ENCODE peak calls at places on chromosome 18, in seven cellular contexts. One of them, this sample, is unnamed.

GRCh38 chr18:37393221-37393828 is 172.3 kb downstream of the CELF4 start:
- DNase-seq in H1: no peak
- DNase-seq in GM12892: no peak
- DNase-seq in K562: no peak
- DNase-seq in HepG2: no peak
- DNase-seq in SK-N-SH: peak
- DNase-seq in GM12878: no peak
- DNase-seq in this sample: no peak

GRCh38 chr18:3255611-3256165 is 6.2 kb upstream of the MYL12B start:
- DNase-seq in GM12878: no peak
- DNase-seq in SK-N-SH: no peak
- DNase-seq in K562: no peak
- DNase-seq in GM12892: no peak
- DNase-seq in HepG2: no peak
- DNase-seq in H1: no peak
- DNase-seq in this sample: no peak

GRCh38 chr18:50558157-50558556 is 1.7 kb upstream of the MAPK4 start:
- DNase-seq in GM12878: no peak
- DNase-seq in GM12892: no peak
- DNase-seq in H1: no peak
- DNase-seq in SK-N-SH: peak
- DNase-seq in K562: no peak
- DNase-seq in HepG2: no peak
- DNase-seq in this sample: no peak

GRCh38 chr18:64409511-64409910 is 260.6 kb upstream of the LINC00305 start:
- DNase-seq in GM12878: no peak
- DNase-seq in SK-N-SH: no peak
- DNase-seq in GM12892: no peak
- DNase-seq in HepG2: no peak
- DNase-seq in K562: no peak
- DNase-seq in H1: no peak
- DNase-seq in this sample: peak

GRCh38 chr18:741931-742512 is 29.6 kb upstream of the ENOSF1 start:
- DNase-seq in HepG2: peak
- DNase-seq in GM12878: peak
- DNase-seq in SK-N-SH: peak
- DNase-seq in GM12892: no peak
- DNase-seq in K562: peak
- DNase-seq in H1: no peak
- DNase-seq in this sample: peak

GRCh38 chr18:498901-499300 is 1.6 kb downstream of the COLEC12 start:
- DNase-seq in SK-N-SH: no peak
- DNase-seq in H1: no peak
- DNase-seq in K562: no peak
- DNase-seq in GM12892: no peak
- DNase-seq in HepG2: no peak
- DNase-seq in GM12878: no peak
- DNase-seq in this sample: no peak

GRCh38 chr18:11042247-11042646 is 107.1 kb downstream of the PIEZO2 start:
- DNase-seq in GM12878: no peak
- DNase-seq in HepG2: peak
- DNase-seq in K562: no peak
- DNase-seq in H1: no peak
- DNase-seq in GM12892: no peak
- DNase-seq in SK-N-SH: no peak
- DNase-seq in this sample: no peak

GRCh38 chr18:74797577-74798151 is 200.0 kb downstream of the ZNF407 start:
- DNase-seq in HepG2: no peak
- DNase-seq in SK-N-SH: no peak
- DNase-seq in GM12892: no peak
- DNase-seq in K562: no peak
- DNase-seq in GM12878: no peak
- DNase-seq in H1: no peak
- DNase-seq in this sample: no peak

GRCh38 chr18:22711381-22711717 is 221.8 kb upstream of the RBBP8 start:
- DNase-seq in GM12892: no peak
- DNase-seq in SK-N-SH: no peak
- DNase-seq in H1: no peak
- DNase-seq in K562: no peak
- DNase-seq in HepG2: peak
- DNase-seq in GM12878: no peak
- DNase-seq in this sample: no peak

GRCh38 chr18:997499-997898 is 92.8 kb downstream of the ADCYAP1 start:
- DNase-seq in K562: no peak
- DNase-seq in GM12892: no peak
- DNase-seq in GM12878: no peak
- DNase-seq in HepG2: no peak
- DNase-seq in SK-N-SH: no peak
- DNase-seq in H1: no peak
- DNase-seq in this sample: no peak

GRCh38 chr18:68985172-68985820 is 187.4 kb downstream of the CCDC102B start:
- DNase-seq in K562: no peak
- DNase-seq in GM12878: no peak
- DNase-seq in HepG2: no peak
- DNase-seq in GM12892: no peak
- DNase-seq in SK-N-SH: no peak
- DNase-seq in H1: no peak
- DNase-seq in this sample: no peak

DNA sequence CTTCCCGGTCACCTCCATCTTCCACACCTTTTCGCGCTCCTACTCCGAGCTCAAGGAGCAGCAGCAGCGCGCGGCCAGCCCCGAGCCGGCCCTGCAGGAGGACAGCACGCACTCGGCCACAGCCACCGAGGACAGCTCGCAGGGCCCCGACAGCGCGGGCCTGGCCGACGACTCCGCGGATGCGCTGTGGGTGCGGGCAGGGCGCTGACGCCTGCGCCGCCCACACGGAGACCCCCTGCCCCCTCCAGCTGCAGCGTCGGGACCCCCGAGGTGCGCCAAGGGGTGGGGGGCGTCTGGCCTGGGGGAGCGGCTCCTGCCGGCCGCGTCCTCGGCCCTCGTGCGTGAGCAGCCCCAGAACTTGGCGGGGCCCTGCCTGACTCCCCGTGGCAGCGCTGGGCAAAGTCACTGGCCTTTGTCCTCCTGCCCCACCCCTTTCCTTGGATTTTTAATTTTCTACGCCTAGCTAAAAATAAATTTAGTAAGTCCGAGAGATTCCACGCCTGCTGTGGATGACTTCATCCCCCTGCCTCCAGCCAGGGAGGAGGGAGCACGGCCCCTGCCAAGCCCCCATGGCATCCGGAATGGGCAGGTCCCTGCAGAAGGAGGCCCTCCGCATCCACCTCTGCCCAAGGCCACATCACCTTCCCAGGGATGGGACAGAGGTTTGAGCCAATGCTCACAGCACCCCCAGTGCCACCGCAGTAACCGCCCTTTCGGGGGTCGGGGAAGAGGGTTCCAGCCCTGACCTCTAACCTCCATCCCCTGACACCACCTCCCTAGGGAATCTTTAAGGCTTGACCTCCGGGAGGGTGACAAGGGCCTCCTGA is 51.6 kb downstream of the SLC66A2 start:
- DNase-seq in GM12878: no peak
- DNase-seq in H1: peak
- DNase-seq in SK-N-SH: no peak
- DNase-seq in K562: no peak
- DNase-seq in HepG2: no peak
- DNase-seq in GM12892: no peak
- DNase-seq in this sample: no peak
- TF ChIP-seq TAF1 in GM12878: no peak
- TF ChIP-seq TAF1 in H1: no peak
- TF ChIP-seq TAF1 in SK-N-SH: no peak
- TF ChIP-seq TAF1 in K562: no peak
- TF ChIP-seq TAF1 in HepG2: no peak
- TF ChIP-seq TAF1 in GM12892: no peak
- TF ChIP-seq TAF1 in this sample: no peak

GRCh38 chr18:55544028-55544427 is 44.0 kb downstream of the TCF4 start:
- DNase-seq in SK-N-SH: peak
- DNase-seq in K562: no peak
- DNase-seq in HepG2: no peak
- DNase-seq in H1: no peak
- DNase-seq in GM12892: no peak
- DNase-seq in GM12878: no peak
- DNase-seq in this sample: no peak

GRCh38 chr18:55547705-55548056 is 40.3 kb downstream of the TCF4 start:
- DNase-seq in GM12892: no peak
- DNase-seq in SK-N-SH: no peak
- DNase-seq in H1: no peak
- DNase-seq in K562: no peak
- DNase-seq in HepG2: no peak
- DNase-seq in GM12878: no peak
- DNase-seq in this sample: no peak

GRCh38 chr18:55543130-55543704 is 44.8 kb downstream of the TCF4 start:
- DNase-seq in H1: no peak
- DNase-seq in HepG2: no peak
- DNase-seq in SK-N-SH: peak
- DNase-seq in K562: no peak
- DNase-seq in GM12892: no peak
- DNase-seq in GM12878: no peak
- DNase-seq in this sample: no peak

GRCh38 chr18:55549474-55550104 is 38.4 kb downstream of the TCF4 start:
- DNase-seq in GM12878: no peak
- DNase-seq in GM12892: no peak
- DNase-seq in H1: no peak
- DNase-seq in K562: peak
- DNase-seq in HepG2: no peak
- DNase-seq in SK-N-SH: no peak
- DNase-seq in this sample: no peak

GRCh38 chr18:55546873-55547704 is 40.9 kb downstream of the TCF4 start:
- DNase-seq in SK-N-SH: no peak
- DNase-seq in GM12878: no peak
- DNase-seq in HepG2: no peak
- DNase-seq in H1: no peak
- DNase-seq in K562: peak
- DNase-seq in GM12892: no peak
- DNase-seq in this sample: no peak
- TF ChIP-seq TAF1 in SK-N-SH: no peak
- TF ChIP-seq TAF1 in GM12878: no peak
- TF ChIP-seq TAF1 in HepG2: no peak
- TF ChIP-seq TAF1 in H1: no peak
- TF ChIP-seq TAF1 in K562: no peak
- TF ChIP-seq TAF1 in GM12892: no peak
- TF ChIP-seq TAF1 in this sample: no peak

GRCh38 chr18:73235491-73235890 is 367.7 kb upstream of the NETO1 start:
- DNase-seq in GM12878: peak
- DNase-seq in SK-N-SH: no peak
- DNase-seq in HepG2: peak
- DNase-seq in H1: no peak
- DNase-seq in GM12892: no peak
- DNase-seq in K562: no peak
- DNase-seq in this sample: no peak
- TF ChIP-seq TAF1 in GM12878: no peak
- TF ChIP-seq TAF1 in SK-N-SH: no peak
- TF ChIP-seq TAF1 in HepG2: no peak
- TF ChIP-seq TAF1 in H1: no peak
- TF ChIP-seq TAF1 in GM12892: no peak
- TF ChIP-seq TAF1 in K562: no peak
- TF ChIP-seq TAF1 in this sample: no peak

DNA sequence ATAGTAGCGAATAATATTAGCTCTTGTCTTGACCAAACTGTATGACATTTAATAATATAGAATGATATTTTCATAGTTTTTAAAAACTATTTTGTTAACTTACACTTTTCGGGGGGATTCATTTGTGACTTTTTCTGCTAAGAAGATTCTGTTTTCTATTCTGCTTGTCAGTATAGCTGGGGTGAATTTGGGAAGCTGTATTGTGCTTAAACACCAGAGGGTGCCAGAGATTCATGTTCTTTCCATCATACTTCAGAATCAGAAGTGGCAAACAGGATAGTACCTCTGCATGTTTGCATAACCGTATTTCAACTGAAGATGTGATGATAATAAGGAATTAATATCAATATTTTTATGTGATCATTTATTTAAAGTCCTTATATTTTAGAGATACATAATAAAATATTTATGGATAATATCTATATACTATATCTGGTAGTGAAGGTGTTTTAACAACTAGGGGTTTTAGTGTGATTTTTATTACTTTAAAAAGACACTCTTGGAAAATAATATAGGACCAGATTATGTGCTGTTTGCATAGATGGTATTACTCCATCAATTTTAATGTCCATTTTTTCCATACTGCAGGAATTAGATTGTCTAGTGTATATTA is 81.0 kb downstream of the TAF4B start:
- DNase-seq in GM12878: peak
- DNase-seq in K562: peak
- DNase-seq in HepG2: peak
- DNase-seq in GM12892: peak
- DNase-seq in H1: no peak
- DNase-seq in SK-N-SH: peak
- DNase-seq in this sample: peak
- TF ChIP-seq TAF1 in GM12878: no peak
- TF ChIP-seq TAF1 in K562: no peak
- TF ChIP-seq TAF1 in HepG2: no peak
- TF ChIP-seq TAF1 in GM12892: no peak
- TF ChIP-seq TAF1 in H1: no peak
- TF ChIP-seq TAF1 in SK-N-SH: no peak
- TF ChIP-seq TAF1 in this sample: no peak

GRCh38 chr18:59917422-59917821 is 17.6 kb downstream of the PMAIP1 start:
- DNase-seq in GM12878: no peak
- DNase-seq in H1: peak
- DNase-seq in HepG2: no peak
- DNase-seq in K562: peak
- DNase-seq in SK-N-SH: no peak
- DNase-seq in GM12892: no peak
- DNase-seq in this sample: no peak
- TF ChIP-seq TAF1 in GM12878: no peak
- TF ChIP-seq TAF1 in H1: no peak
- TF ChIP-seq TAF1 in HepG2: no peak
- TF ChIP-seq TAF1 in K562: no peak
- TF ChIP-seq TAF1 in SK-N-SH: no peak
- TF ChIP-seq TAF1 in GM12892: no peak
- TF ChIP-seq TAF1 in this sample: no peak